ENCODE peak calls at places on chromosome 9, in nine cellular contexts. X is AG10803; A is colonic mucosa; L is lower lobe of right lung; J is fibroblast of pulmonary artery; T is lung; Q is spleen; K is GM12865; V is CD8-positive, alpha-beta T cell. Z is an unnamed sample.

GRCh38 chr9:4979224-4979623 is 5.8 kb upstream of the JAK2 start:
- DNase-seq in Q (no peak), J (peak), T (no peak), V (no peak), K (no peak), X (peak), A (no peak), L (no peak), Z (no peak)

GRCh38 chr9:92971121-92971520 is 23.8 kb downstream of the FGD3 start:
- DNase-seq in Q (peak), L (no peak), V (no peak), X (no peak), T (peak), K (no peak), J (no peak), A (no peak), Z (no peak)

GRCh38 chr9:32698706-32699277 is 63.3 kb upstream of the TAF1L start:
- DNase-seq in T (no peak), L (no peak), K (no peak), V (no peak), J (no peak), Q (no peak), X (no peak), A (no peak), Z (no peak)

GRCh38 chr9:113164536-113165300 is 13.9 kb downstream of the SLC31A2 start:
- DNase-seq in X (peak), Q (no peak), V (no peak), L (no peak), K (no peak), A (no peak), T (no peak), J (peak), Z (peak)

GRCh38 chr9:134965421-134965820 is 47.7 kb upstream of the FCN1 start:
- DNase-seq in Q (peak), J (no peak), T (no peak), X (no peak), L (peak), V (no peak), K (no peak), A (no peak), Z (no peak)

GRCh38 chr9:89770779-89771178 is 166.0 kb downstream of the GADD45G start:
- DNase-seq in J (no peak), T (no peak), L (no peak), V (no peak), X (no peak), A (no peak), Q (peak), K (no peak), Z (no peak)

GRCh38 chr9:88980732-88981336 is 10.4 kb upstream of the S1PR3 start:
- DNase-seq in Q (no peak), K (no peak), L (no peak), V (no peak), A (no peak), J (no peak), T (no peak), X (peak), Z (peak)

GRCh38 chr9:25716220-25716872 is 38.1 kb upstream of the TUSC1 start:
- DNase-seq in V (no peak), T (no peak), Q (peak), L (no peak), X (peak), K (no peak), J (peak), A (peak), Z (peak)

GRCh38 chr9:613771-614347 is 227.6 kb upstream of the DMRT1 start:
- DNase-seq in X (peak), Q (peak), K (peak), T (peak), J (peak), A (peak), V (no peak), L (peak), Z (peak)

GRCh38 chr9:101458955-101459631 is 23.5 kb upstream of the ALDOB start:
- DNase-seq in X (peak), Q (no peak), T (no peak), V (no peak), A (peak), L (no peak), K (peak), J (peak), Z (peak)

GRCh38 chr9:17531642-17532254 is 47.1 kb upstream of the SH3GL2 start:
- DNase-seq in K (peak), T (no peak), V (no peak), Q (no peak), X (peak), A (peak), L (no peak), J (peak), Z (peak)

GRCh38 chr9:6415266-6415665 is 2.3 kb downstream of the UHRF2 start:
- DNase-seq in Q (no peak), K (peak), V (no peak), J (no peak), T (no peak), L (no peak), X (no peak), A (no peak), Z (no peak)

GRCh38 chr9:82593436-82593835 is 469.5 kb downstream of the RASEF start:
- DNase-seq in Q (no peak), X (no peak), T (no peak), J (no peak), K (no peak), V (no peak), L (no peak), A (no peak), Z (no peak)

GRCh38 chr9:121860744-121861143 is 209.3 kb downstream of the DAB2IP start:
- DNase-seq in J (peak), Q (no peak), L (no peak), A (no peak), X (peak), T (no peak), K (no peak), V (no peak), Z (peak)

GRCh38 chr9:121921444-121921843 is 171.7 kb downstream of the TTLL11 start:
- DNase-seq in L (no peak), X (no peak), J (no peak), V (no peak), A (no peak), Q (no peak), T (no peak), K (no peak), Z (no peak)

GRCh38 chr9:12813533-12813932 is 38.7 kb downstream of the LURAP1L start:
- DNase-seq in A (no peak), K (no peak), V (no peak), J (no peak), L (no peak), X (no peak), Q (no peak), T (no peak), Z (no peak)

GRCh38 chr9:12812710-12813109 is 37.9 kb downstream of the LURAP1L start:
- DNase-seq in V (no peak), Q (no peak), L (no peak), T (no peak), J (no peak), A (no peak), K (no peak), X (no peak), Z (peak)

GRCh38 chr9:12815895-12816294 is 41.1 kb downstream of the LURAP1L start:
- DNase-seq in V (no peak), Q (no peak), T (no peak), L (no peak), J (peak), A (no peak), K (no peak), X (peak), Z (peak)

GRCh38 chr9:12814877-12815237 is 40.0 kb downstream of the LURAP1L start:
- DNase-seq in A (no peak), V (no peak), K (no peak), Q (no peak), L (no peak), T (no peak), X (no peak), J (no peak), Z (no peak)

DNA sequence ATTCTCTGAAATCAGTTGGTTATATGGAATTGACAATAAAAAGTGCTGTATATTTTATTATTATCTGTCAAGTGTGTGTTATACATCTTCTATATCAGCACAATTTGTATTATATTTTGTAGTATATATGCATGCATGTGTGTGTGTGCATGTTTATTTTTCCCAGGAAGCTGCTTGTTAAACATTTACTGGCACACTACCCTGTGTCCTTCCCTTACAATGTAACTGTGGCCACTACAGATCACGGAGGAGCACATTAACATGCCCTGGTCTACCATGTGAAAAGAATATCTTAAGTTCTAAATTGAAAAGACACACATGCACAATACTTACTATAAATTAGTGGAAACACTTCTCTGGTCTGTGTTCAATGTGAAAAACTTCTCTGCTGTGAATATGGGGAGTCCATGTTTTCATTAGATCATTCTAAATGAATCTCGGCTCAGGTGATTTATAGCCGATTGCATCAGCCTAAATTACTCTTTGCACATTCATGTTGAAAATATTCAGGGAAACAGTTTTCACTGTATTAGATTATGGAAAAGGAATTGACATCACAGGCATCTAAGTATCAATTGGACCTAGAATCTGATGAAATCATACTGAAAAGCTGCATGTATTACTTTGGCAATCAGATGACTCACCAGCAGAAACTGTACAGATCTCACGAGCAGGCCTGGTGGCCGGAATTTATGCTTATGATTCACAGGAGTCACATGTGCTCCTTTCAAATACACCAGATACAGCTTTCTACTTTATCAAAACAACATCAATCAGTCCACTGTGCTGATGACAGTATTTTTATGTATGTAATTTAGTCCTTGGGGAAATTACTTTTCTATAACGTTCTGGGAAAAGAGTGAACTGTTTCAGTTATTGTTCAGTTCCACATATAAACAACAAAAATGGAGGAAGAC is 39.4 kb downstream of the LURAP1L start:
- DNase-seq in Q (no peak), J (peak), X (peak), A (peak), T (peak), V (no peak), K (peak), L (peak), Z (peak)
- H3K4me3 ChIP-seq in Q (no peak), J (peak), X (peak), A (no peak), T (no peak), V (no peak), K (no peak), L (no peak), Z (no peak)

GRCh38 chr9:137070906-137071275 is 534 bp upstream of the SAPCD2 start:
- DNase-seq in J (no peak), K (no peak), X (no peak), L (no peak), A (no peak), Q (no peak), V (no peak), T (no peak), Z (no peak)
- TF ChIP-seq CTCF in J (no peak), K (no peak), X (no peak), L (no peak), A (no peak), Q (no peak), V (no peak), T (no peak), Z (no peak)

GRCh38 chr9:72362680-72363139 is 2.3 kb downstream of the ZFAND5 start:
- DNase-seq in J (peak), V (peak), Q (peak), L (peak), A (peak), X (peak), T (peak), K (peak), Z (peak)

GRCh38 chr9:72363908-72364678 is 915 bp downstream of the ZFAND5 start:
- DNase-seq in Q (peak), K (peak), J (peak), L (peak), T (peak), V (peak), X (peak), A (peak), Z (peak)

GRCh38 chr9:72361227-72361626 is 3.8 kb downstream of the ZFAND5 start:
- DNase-seq in J (no peak), Q (no peak), A (no peak), X (no peak), V (no peak), T (no peak), K (no peak), L (no peak), Z (no peak)

GRCh38 chr9:72363226-72363625 is 1.8 kb downstream of the ZFAND5 start:
- DNase-seq in A (no peak), Q (no peak), V (no peak), T (no peak), J (no peak), K (no peak), X (no peak), L (no peak), Z (no peak)

GRCh38 chr9:72362118-72362531 is 2.9 kb downstream of the ZFAND5 start:
- DNase-seq in T (no peak), K (no peak), L (no peak), J (no peak), Q (no peak), A (no peak), V (no peak), X (peak), Z (peak)
- H3K4me3 ChIP-seq in T (peak), K (peak), L (peak), J (peak), Q (peak), A (peak), V (no peak), X (peak), Z (peak)

GRCh38 chr9:90774682-90775081 is 26.9 kb upstream of the SYK start:
- DNase-seq in T (no peak), L (no peak), V (no peak), Q (peak), K (peak), A (no peak), J (no peak), X (no peak), Z (no peak)

GRCh38 chr9:90775657-90776056 is 26.0 kb upstream of the SYK start:
- DNase-seq in T (no peak), A (no peak), J (no peak), V (no peak), X (no peak), Q (no peak), K (peak), L (no peak), Z (no peak)

GRCh38 chr9:90772381-90772780 is 29.2 kb upstream of the SYK start:
- DNase-seq in K (no peak), Q (no peak), X (no peak), T (no peak), L (no peak), J (no peak), V (no peak), A (no peak), Z (no peak)

GRCh38 chr9:90770927-90771326 is 30.7 kb upstream of the SYK start:
- DNase-seq in A (no peak), L (no peak), X (no peak), K (no peak), T (no peak), V (no peak), J (no peak), Q (no peak), Z (no peak)

DNA sequence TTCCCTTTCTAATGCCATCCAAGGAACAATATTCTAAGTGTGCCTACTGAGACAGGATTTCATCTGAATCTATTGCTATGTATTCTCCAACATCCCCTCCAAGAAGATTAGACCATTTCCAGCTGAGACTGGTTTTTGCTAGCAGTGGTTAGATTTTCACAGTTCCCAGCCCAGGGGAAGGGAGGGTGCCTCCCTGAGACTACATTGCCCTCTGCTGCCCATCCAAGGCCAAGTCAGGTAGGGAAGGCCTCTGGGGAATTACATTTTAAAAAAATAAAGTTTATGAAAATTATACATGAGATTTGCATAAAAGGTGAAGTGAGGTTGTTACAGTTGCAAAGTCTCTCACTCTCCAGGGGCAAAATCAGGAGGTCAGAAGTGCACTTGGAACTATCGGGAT is 28.0 kb upstream of the SYK start:
- DNase-seq in J (no peak), Q (no peak), V (no peak), X (no peak), A (peak), K (peak), T (no peak), L (no peak), Z (no peak)
- TF ChIP-seq CTCF in J (no peak), Q (peak), V (no peak), X (no peak), A (peak), K (peak), T (no peak), L (peak), Z (no peak)

GRCh38 chr9:136345281-136346156 is 18.0 kb downstream of the DNLZ start:
- DNase-seq in V (no peak), K (no peak), L (peak), Q (peak), J (peak), X (peak), T (peak), A (peak), Z (peak)
- H3K4me3 ChIP-seq in V (no peak), K (no peak), L (peak), Q (peak), J (no peak), X (no peak), T (no peak), A (no peak), Z (peak)

DNA sequence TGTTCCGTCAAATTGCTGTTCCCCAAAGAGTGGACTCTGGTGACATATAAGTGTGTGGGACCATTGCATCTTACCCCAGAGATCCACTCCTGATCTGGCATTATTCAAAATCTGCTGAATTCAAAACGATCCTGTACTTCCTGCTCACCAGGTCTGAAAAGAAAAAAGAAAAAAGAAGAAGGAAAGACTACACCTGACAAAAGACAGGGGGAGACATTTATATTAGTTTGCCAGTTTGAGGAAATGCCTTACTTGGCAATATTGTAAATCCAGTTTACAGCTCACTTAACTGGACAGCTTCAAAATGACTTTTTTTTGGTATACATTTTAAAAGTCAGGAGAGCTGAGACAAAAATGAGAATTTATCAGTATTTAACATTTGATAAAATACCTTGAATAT is 15.0 kb upstream of the GRHPR start:
- DNase-seq in K (peak), L (no peak), V (no peak), T (no peak), A (no peak), J (no peak), X (no peak), Q (no peak), Z (no peak)
- TF ChIP-seq CTCF in K (peak), L (no peak), V (peak), T (no peak), A (no peak), J (peak), X (peak), Q (no peak), Z (no peak)

GRCh38 chr9:77803423-77803822 is 155.3 kb upstream of the GNA14 start:
- DNase-seq in T (no peak), Q (no peak), X (no peak), V (no peak), J (no peak), L (no peak), A (no peak), K (no peak), Z (no peak)

GRCh38 chr9:77802512-77803293 is 154.6 kb upstream of the GNA14 start:
- DNase-seq in A (no peak), V (no peak), J (no peak), Q (no peak), L (no peak), X (no peak), T (no peak), K (no peak), Z (no peak)

GRCh38 chr9:77805810-77806209 is 157.7 kb upstream of the GNA14 start:
- DNase-seq in T (no peak), L (no peak), V (no peak), J (no peak), K (no peak), A (no peak), Q (no peak), X (no peak), Z (no peak)

GRCh38 chr9:77802064-77802463 is 153.9 kb upstream of the GNA14 start:
- DNase-seq in Q (no peak), L (no peak), X (no peak), J (no peak), K (no peak), T (no peak), V (no peak), A (no peak), Z (no peak)

DNA sequence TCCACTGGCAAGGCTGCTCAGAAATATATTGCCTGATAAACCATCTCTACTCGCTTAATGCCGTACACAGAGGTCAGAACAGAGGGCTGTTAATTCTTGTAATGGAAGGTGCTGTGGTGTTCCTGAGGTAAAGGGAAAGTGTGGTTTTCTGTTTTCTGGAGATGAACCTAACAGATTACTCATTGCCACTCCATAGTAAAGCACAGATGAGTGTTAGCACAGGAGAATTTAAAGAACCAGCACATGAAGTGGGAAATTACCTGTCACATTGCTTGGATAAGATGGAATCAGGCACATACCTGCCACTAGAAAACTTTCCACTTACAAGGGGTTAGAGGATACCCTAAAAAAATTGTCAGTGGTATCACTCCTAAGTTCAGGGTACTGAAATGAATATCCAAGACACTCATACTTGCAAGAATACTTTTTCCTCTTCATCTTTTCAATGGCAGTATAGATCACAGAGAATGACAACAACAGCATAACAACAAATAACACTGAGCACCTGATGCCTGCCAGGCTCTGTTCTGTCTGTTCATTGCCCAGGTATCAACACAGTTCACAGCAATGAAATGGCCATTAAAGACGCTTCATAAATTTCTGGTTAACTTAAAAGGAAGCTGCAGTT is 152.9 kb upstream of the GNA14 start:
- DNase-seq in V (no peak), T (no peak), L (no peak), J (no peak), Q (no peak), K (no peak), X (no peak), A (no peak), Z (no peak)
- H3K4me3 ChIP-seq in V (no peak), T (no peak), L (no peak), J (no peak), Q (no peak), K (no peak), X (no peak), A (no peak), Z (no peak)